ENCODE peak calls at places on chromosomes 12 and 14, in six cellular contexts. C is Calu3, A is iPS-NIHi11, P is endothelial cell, Q is posterior vena cava, Z is NCI-H1694. U is an unnamed sample.

GRCh38 chr14:83255015-83255726 is 1721.5 kb upstream of the SEL1L start:
- DNase-seq in C (no peak), A (no peak), P (no peak), Q (no peak), Z (no peak), U (no peak)

GRCh38 chr12:28586481-28586880 is 396.2 kb downstream of the CCDC91 start:
- DNase-seq in C (no peak), A (no peak), P (no peak), Q (no peak), Z (no peak), U (no peak)

GRCh38 chr14:60945984-60946383 is 34.9 kb downstream of the TRMT5 start:
- DNase-seq in C (no peak), A (no peak), P (no peak), Q (no peak), Z (no peak), U (no peak)

GRCh38 chr12:38053655-38054464 is 262.7 kb upstream of the ALG10B start:
- DNase-seq in C (peak), A (peak), P (no peak), Q (no peak), Z (no peak), U (no peak)

GRCh38 chr14:70957710-70958109 is 50.5 kb downstream of the PCNX1 start:
- DNase-seq in C (no peak), A (no peak), P (no peak), Q (no peak), Z (no peak), U (no peak)

GRCh38 chr14:101110729-101111619 is 207.5 kb upstream of the RTL1 start:
- DNase-seq in C (no peak), A (no peak), P (no peak), Q (peak), Z (no peak), U (no peak)

GRCh38 chr14:84591827-84592540 is 938.0 kb upstream of the FLRT2 start:
- DNase-seq in C (no peak), A (no peak), P (no peak), Q (no peak), Z (peak), U (no peak)

GRCh38 chr14:102908766-102909455 is 13.6 kb upstream of the AMN start:
- DNase-seq in C (no peak), A (no peak), P (no peak), Q (peak), Z (no peak), U (no peak)

GRCh38 chr14:65170768-65171251 is 68.5 kb upstream of the MAX start:
- DNase-seq in C (peak), A (peak), P (peak), Q (no peak), Z (peak), U (no peak)

GRCh38 chr12:67415473-67415872 is 146.3 kb downstream of the CAND1 start:
- DNase-seq in C (peak), A (peak), P (peak), Q (no peak), Z (peak), U (no peak)

GRCh38 chr14:33363687-33364086 is 425.0 kb downstream of the NPAS3 start:
- DNase-seq in C (no peak), A (no peak), P (no peak), Q (no peak), Z (no peak), U (no peak)

GRCh38 chr12:65205886-65206285 is 36.5 kb downstream of the LEMD3 start:
- DNase-seq in C (no peak), A (no peak), P (no peak), Q (no peak), Z (no peak), U (no peak)

GRCh38 chr14:106564058-106564643 is 1037.8 kb downstream of the TMEM121 start:
- DNase-seq in C (peak), A (peak), P (no peak), Q (no peak), Z (no peak), U (no peak)

GRCh38 chr12:11657511-11657910 is 8.0 kb downstream of the ETV6 start:
- DNase-seq in C (no peak), A (no peak), P (no peak), Q (no peak), Z (no peak), U (no peak)

GRCh38 chr12:47378907-47379306 is 299.1 kb upstream of the AMIGO2 start:
- DNase-seq in C (no peak), A (no peak), P (no peak), Q (no peak), Z (no peak), U (no peak)

GRCh38 chr12:30970559-30971202 is 44.1 kb downstream of the TSPAN11 start:
- DNase-seq in C (peak), A (peak), P (no peak), Q (no peak), Z (peak), U (no peak)

GRCh38 chr12:102202556-102202955 is 4.9 kb upstream of the PMCH start:
- DNase-seq in C (no peak), A (no peak), P (no peak), Q (no peak), Z (no peak), U (no peak)

GRCh38 chr12:121762269-121762668 is 31.2 kb downstream of the RHOF start:
- DNase-seq in C (no peak), A (no peak), P (no peak), Q (no peak), Z (no peak), U (no peak)

GRCh38 chr12:54882074-54882473 is 27.8 kb downstream of the MUCL1 start:
- DNase-seq in C (no peak), A (no peak), P (no peak), Q (no peak), Z (no peak), U (no peak)

GRCh38 chr12:69023840-69024239 is 90.9 kb upstream of the CPM start:
- DNase-seq in C (no peak), A (no peak), P (no peak), Q (no peak), Z (no peak), U (no peak)

GRCh38 chr12:54701940-54702592 is 53.9 kb upstream of the DCD start:
- DNase-seq in C (peak), A (peak), P (no peak), Q (no peak), Z (peak), U (no peak)

GRCh38 chr14:64572721-64573508 is 23.2 kb downstream of the PPP1R36 start:
- DNase-seq in C (no peak), A (peak), P (no peak), Q (no peak), Z (no peak), U (no peak)